ENCODE peak calls at places on chromosomes 12 and 14, in four cellular contexts. One of them, this sample, is unnamed.

GRCh38 chr14:101586531-101587402 is 25.5 kb downstream of the DIO3 start:
- DNase-seq in EH: no peak
- DNase-seq in hippocampal formation: no peak
- DNase-seq in activated CD4-positive, CD25-positive, alpha-beta regulatory T cell treated with anti-CD3 and anti-CD28 coated beads, Interleukin-2, amount 50 U/mL, for 16 hours: no peak
- DNase-seq in this sample: no peak

GRCh38 chr12:87784350-87784749 is 244.9 kb downstream of the C12orf50 start:
- DNase-seq in EH: no peak
- DNase-seq in hippocampal formation: no peak
- DNase-seq in activated CD4-positive, CD25-positive, alpha-beta regulatory T cell treated with anti-CD3 and anti-CD28 coated beads, Interleukin-2, amount 50 U/mL, for 16 hours: no peak
- DNase-seq in this sample: no peak

GRCh38 chr12:23899434-23899833 is 50.0 kb downstream of the SOX5 start:
- DNase-seq in activated CD4-positive, CD25-positive, alpha-beta regulatory T cell treated with anti-CD3 and anti-CD28 coated beads, Interleukin-2, amount 50 U/mL, for 16 hours: no peak
- DNase-seq in EH: no peak
- DNase-seq in hippocampal formation: no peak
- DNase-seq in this sample: no peak

GRCh38 chr12:65156366-65156831 is 13.0 kb upstream of the LEMD3 start:
- DNase-seq in activated CD4-positive, CD25-positive, alpha-beta regulatory T cell treated with anti-CD3 and anti-CD28 coated beads, Interleukin-2, amount 50 U/mL, for 16 hours: no peak
- DNase-seq in hippocampal formation: no peak
- DNase-seq in EH: no peak
- DNase-seq in this sample: no peak

GRCh38 chr14:57533214-57533613 is 39.6 kb upstream of the CCDC198 start:
- DNase-seq in activated CD4-positive, CD25-positive, alpha-beta regulatory T cell treated with anti-CD3 and anti-CD28 coated beads, Interleukin-2, amount 50 U/mL, for 16 hours: no peak
- DNase-seq in hippocampal formation: no peak
- DNase-seq in EH: peak
- DNase-seq in this sample: no peak

GRCh38 chr12:48441122-48441521 is 31.2 kb upstream of the ANP32D start:
- DNase-seq in activated CD4-positive, CD25-positive, alpha-beta regulatory T cell treated with anti-CD3 and anti-CD28 coated beads, Interleukin-2, amount 50 U/mL, for 16 hours: no peak
- DNase-seq in EH: no peak
- DNase-seq in hippocampal formation: no peak
- DNase-seq in this sample: no peak

GRCh38 chr14:91335191-91336092 is 82.2 kb downstream of the CCDC88C start:
- DNase-seq in hippocampal formation: no peak
- DNase-seq in EH: no peak
- DNase-seq in activated CD4-positive, CD25-positive, alpha-beta regulatory T cell treated with anti-CD3 and anti-CD28 coated beads, Interleukin-2, amount 50 U/mL, for 16 hours: no peak
- DNase-seq in this sample: no peak

GRCh38 chr12:13962699-13963098 is 18.7 kb downstream of the GRIN2B start:
- DNase-seq in EH: no peak
- DNase-seq in activated CD4-positive, CD25-positive, alpha-beta regulatory T cell treated with anti-CD3 and anti-CD28 coated beads, Interleukin-2, amount 50 U/mL, for 16 hours: no peak
- DNase-seq in hippocampal formation: no peak
- DNase-seq in this sample: peak

This sample was measured in BE2C.